ENCODE peak calls at places on chromosomes 5 and 9, in seven cellular contexts. G is B cell; M is NCI-H1092 treated with DMSO at 0.1 percent for 48 hours; U is RKO; L is Kasumi-1; Y is endothelial cell; N is activated T-helper 1 cell treated with anti-CD3 and anti-CD28 coated beads, Interleukin-12 subunit alpha, Interleukin-12 subunit beta, Interleukin-2, Interleukin-4 antibody, amounts not matched to agents 30 ng/mL and 10 ng/mL and 1 ng/mL, durations not matched to agents 14 hours and 24 hours and 36 hours. X is an unnamed sample.

GRCh38 chr9:136133191-136133958 is 14.7 kb upstream of the TMEM250 start:
- DNase-seq in L (no peak), G (no peak), M (peak; percentile 17), Y (peak; percentile 72), N (no peak), U (no peak), X (no peak)

GRCh38 chr5:33370135-33370472 is 70.7 kb upstream of the TARS1 start:
- DNase-seq in G (no peak), N (no peak), U (no peak), Y (no peak), M (no peak), L (peak; percentile 49), X (peak; percentile 24)

GRCh38 chr5:179061025-179061424 is 852 bp downstream of the ZNF354C start:
- DNase-seq in L (no peak), G (no peak), Y (no peak), M (no peak), N (no peak), U (no peak), X (no peak)

GRCh38 chr9:87387351-87388055 is 110.2 kb upstream of the DAPK1 start:
- DNase-seq in L (no peak), U (no peak), M (no peak), Y (no peak), N (no peak), G (no peak), X (peak; percentile 1)

GRCh38 chr5:1005904-1006655 is 2.5 kb upstream of the NKD2 start:
- DNase-seq in N (no peak), G (no peak), Y (peak; percentile 3), M (no peak), L (no peak), U (no peak), X (no peak)

GRCh38 chr5:179974946-179975712 is 67.4 kb upstream of the TBC1D9B start:
- DNase-seq in M (peak; percentile 68), G (peak; percentile 84), U (peak; percentile 20), L (peak; percentile 57), Y (peak; percentile 64), N (no peak), X (no peak)

GRCh38 chr9:134185536-134186011 is 21.2 kb upstream of the RNU6ATAC start:
- DNase-seq in M (no peak), N (no peak), G (no peak), U (no peak), L (no peak), Y (no peak), X (no peak)

GRCh38 chr5:151208481-151208914 is 15.4 kb downstream of the CCDC69 start:
- DNase-seq in G (no peak), U (no peak), L (no peak), M (no peak), Y (no peak), N (no peak), X (no peak)

GRCh38 chr5:34762321-34762871 is 76.6 kb upstream of the TTC23L start:
- DNase-seq in N (no peak), Y (no peak), M (no peak), L (no peak), G (no peak), U (no peak), X (no peak)

GRCh38 chr5:31500256-31500655 is 31.6 kb downstream of the DROSHA start:
- DNase-seq in Y (no peak), U (no peak), G (no peak), L (no peak), M (no peak), N (no peak), X (no peak)

GRCh38 chr5:65050826-65051498 is 282.2 kb downstream of the CWC27 start:
- DNase-seq in N (no peak), U (no peak), G (no peak), M (no peak), L (no peak), Y (no peak), X (no peak)

GRCh38 chr9:137611623-137612609 is 6.4 kb downstream of the ARRDC1 start:
- DNase-seq in L (no peak), G (no peak), N (no peak), Y (no peak), M (peak; percentile 16), U (peak; percentile 84), X (peak; percentile 70)

GRCh38 chr5:72063219-72063819 is 44.0 kb upstream of the MAP1B start:
- DNase-seq in N (no peak), G (no peak), Y (peak; percentile 45), L (peak; percentile 26), U (peak; percentile 46), M (no peak), X (peak; percentile 7)

GRCh38 chr5:53338971-53339370 is 141.5 kb upstream of the FST start:
- DNase-seq in G (no peak), N (no peak), U (no peak), Y (no peak), L (no peak), M (no peak), X (no peak)

GRCh38 chr5:66643383-66643782 is 47.2 kb downstream of the MAST4 start:
- DNase-seq in Y (no peak), U (no peak), L (no peak), N (no peak), G (no peak), M (peak; percentile 66), X (no peak)

GRCh38 chr9:89919171-89919681 is 314.4 kb downstream of the GADD45G start:
- DNase-seq in L (peak; percentile 13), M (peak; percentile 47), U (no peak), Y (peak; percentile 47), G (no peak), N (peak; percentile 41), X (no peak)

GRCh38 chr5:173789031-173789920 is 98.9 kb upstream of the CPEB4 start:
- DNase-seq in Y (no peak), N (no peak), U (peak; percentile 61), M (no peak), L (no peak), G (no peak), X (peak; percentile 68)

GRCh38 chr9:73269430-73270101 is 117.9 kb downstream of the ANXA1 start:
- DNase-seq in Y (no peak), U (peak; percentile 49), M (peak; percentile 12), N (no peak), L (peak; percentile 22), G (no peak), X (no peak)

GRCh38 chr9:111909444-111909843 is 12.8 kb downstream of the UGCG start:
- DNase-seq in U (no peak), L (no peak), G (peak; percentile 63), M (no peak), Y (no peak), N (no peak), X (no peak)

GRCh38 chr5:74113987-74114386 is 488.0 kb downstream of the ARHGEF28 start:
- DNase-seq in L (no peak), N (no peak), Y (no peak), U (no peak), M (no peak), G (no peak), X (no peak)

GRCh38 chr9:137198748-137199276 is 1.7 kb downstream of the TPRN start:
- DNase-seq in N (no peak), Y (no peak), M (no peak), G (no peak), U (peak; percentile 61), L (no peak), X (no peak)

GRCh38 chr9:77016111-77016525 is 3.3 kb upstream of the FOXB2 start:
- DNase-seq in U (no peak), N (no peak), G (no peak), Y (peak; percentile 41), L (no peak), M (no peak), X (no peak)

GRCh38 chr5:132496631-132497487 is 6.3 kb upstream of the IRF1 start:
- DNase-seq in L (peak; percentile 40), M (no peak), G (peak; percentile 72), Y (peak; percentile 67), N (peak; percentile 73), U (peak; percentile 84), X (peak; percentile 35)

GRCh38 chr5:99449786-99450185 is 521.0 kb upstream of the CHD1 start:
- DNase-seq in N (no peak), Y (no peak), M (no peak), G (no peak), U (no peak), L (no peak), X (no peak)

GRCh38 chr5:175288048-175288621 is 155.8 kb downstream of the DRD1 start:
- DNase-seq in Y (no peak), N (no peak), L (no peak), G (no peak), U (peak; percentile 3), M (peak; percentile 5), X (no peak)

GRCh38 chr5:93305984-93306383 is 275.0 kb downstream of the NR2F1-AS1 start:
- DNase-seq in U (peak; percentile 1), N (no peak), G (no peak), M (no peak), L (no peak), Y (peak; percentile 7), X (no peak)

GRCh38 chr9:76868897-76869296 is 37.0 kb downstream of the PRUNE2 start:
- DNase-seq in Y (no peak), N (no peak), G (no peak), L (no peak), U (no peak), M (no peak), X (no peak)

GRCh38 chr5:161544350-161544765 is 2.2 kb downstream of the GABRB2 start:
- DNase-seq in G (no peak), M (no peak), L (peak; percentile 42), Y (peak; percentile 57), U (peak; percentile 69), N (no peak), X (peak; percentile 16)

GRCh38 chr5:65821966-65822365 is 100.0 kb downstream of the NLN start:
- DNase-seq in L (no peak), N (no peak), Y (no peak), M (no peak), G (no peak), U (no peak), X (no peak)

GRCh38 chr9:1505489-1505888 is 455.3 kb downstream of the DMRT2 start:
- DNase-seq in Y (no peak), G (no peak), M (no peak), U (no peak), N (no peak), L (no peak), X (no peak)

GRCh38 chr5:5752844-5753243 is 330.4 kb downstream of the ICE1 start:
- DNase-seq in U (no peak), Y (no peak), G (no peak), M (no peak), L (no peak), N (no peak), X (no peak)

GRCh38 chr5:97229688-97230285 is 46.7 kb upstream of the RIOK2 start:
- DNase-seq in L (no peak), M (no peak), Y (no peak), N (no peak), U (no peak), G (no peak), X (no peak)

GRCh38 chr5:51226420-51226735 is 156.9 kb upstream of the ISL1 start:
- DNase-seq in U (no peak), M (peak; percentile 8), G (no peak), L (no peak), N (no peak), Y (no peak), X (no peak)

GRCh38 chr9:125989524-125990180 is 242.5 kb downstream of the PBX3 start:
- DNase-seq in G (no peak), N (no peak), M (no peak), Y (no peak), L (no peak), U (no peak), X (no peak)

GRCh38 chr9:132769895-132770774 is 99.9 kb downstream of the GTF3C4 start:
- DNase-seq in U (peak; percentile 76), M (peak; percentile 46), Y (peak; percentile 52), G (peak; percentile 71), L (peak; percentile 71), N (peak; percentile 69), X (no peak)